ENCODE peak calls at places on chromosomes 6 and 20, in nine cellular contexts. G is IMR-90, Y is adrenal gland, T is uterus, S is NB4, A is breast epithelium, F is spleen, H is erythroblast, C is GM12891. K is an unnamed sample.

GRCh38 chr20:576156-576555 is 32.6 kb upstream of the CSNK2A1 start:
- DNase-seq in Y (no peak), G (no peak), F (no peak), S (no peak), H (no peak), A (no peak), C (no peak), T (no peak), K (peak)

GRCh38 chr20:43913291-43914025 is 1.2 kb upstream of the TOX2 start:
- DNase-seq in A (no peak), H (no peak), Y (no peak), F (no peak), S (no peak), T (no peak), G (no peak), C (no peak), K (peak)

GRCh38 chr6:28606424-28607391 is 81.0 kb downstream of the GPX5 start:
- DNase-seq in C (peak), T (no peak), H (peak), Y (no peak), F (no peak), A (no peak), S (peak), G (peak), K (no peak)

GRCh38 chr20:24050119-24050518 is 61.5 kb upstream of the GGTLC1 start:
- DNase-seq in G (no peak), S (no peak), H (no peak), F (no peak), A (no peak), Y (no peak), T (no peak), C (no peak), K (no peak)

GRCh38 chr6:71468841-71469750 is 180.5 kb downstream of the OGFRL1 start:
- DNase-seq in C (no peak), G (peak), T (peak), F (no peak), H (no peak), A (no peak), S (no peak), Y (no peak), K (no peak)

GRCh38 chr20:19560876-19561480 is 197.1 kb upstream of the RIN2 start:
- DNase-seq in G (no peak), S (no peak), H (no peak), F (no peak), C (no peak), T (no peak), A (no peak), Y (no peak), K (no peak)

GRCh38 chr20:6685181-6685582 is 82.3 kb upstream of the BMP2 start:
- DNase-seq in T (no peak), H (no peak), G (no peak), Y (no peak), F (no peak), A (no peak), S (no peak), C (no peak), K (no peak)

GRCh38 chr20:23143098-23143497 is 57.0 kb upstream of the CD93 start:
- DNase-seq in T (no peak), C (no peak), Y (peak), S (peak), H (no peak), F (no peak), G (peak), A (no peak), K (no peak)

GRCh38 chr6:25404693-25405169 is 125.6 kb downstream of the CARMIL1 start:
- DNase-seq in S (no peak), T (no peak), F (no peak), A (no peak), C (no peak), H (no peak), G (no peak), Y (no peak), K (peak)

GRCh38 chr6:138736640-138737039 is 36.9 kb upstream of the CCDC28A start:
- DNase-seq in A (no peak), Y (no peak), T (no peak), S (no peak), C (no peak), G (peak), F (no peak), H (no peak), K (no peak)

GRCh38 chr20:54068966-54069365 is 1.4 kb downstream of the BCAS1 start:
- DNase-seq in C (no peak), T (no peak), S (no peak), F (no peak), A (no peak), H (no peak), G (no peak), Y (no peak), K (no peak)

GRCh38 chr20:19909696-19910095 is 107.5 kb upstream of the NAA20 start:
- DNase-seq in A (no peak), S (peak), Y (peak), T (no peak), H (no peak), C (no peak), F (peak), G (no peak), K (no peak)

GRCh38 chr6:95877480-95877879 is 138.3 kb upstream of the FUT9 start:
- DNase-seq in C (no peak), G (no peak), H (no peak), F (no peak), T (no peak), S (no peak), Y (no peak), A (no peak), K (no peak)
- TF ChIP-seq POLR2A in C (no peak), G (no peak), H (no peak), F (no peak), T (no peak), S (no peak), Y (no peak), A (no peak), K (no peak)

DNA sequence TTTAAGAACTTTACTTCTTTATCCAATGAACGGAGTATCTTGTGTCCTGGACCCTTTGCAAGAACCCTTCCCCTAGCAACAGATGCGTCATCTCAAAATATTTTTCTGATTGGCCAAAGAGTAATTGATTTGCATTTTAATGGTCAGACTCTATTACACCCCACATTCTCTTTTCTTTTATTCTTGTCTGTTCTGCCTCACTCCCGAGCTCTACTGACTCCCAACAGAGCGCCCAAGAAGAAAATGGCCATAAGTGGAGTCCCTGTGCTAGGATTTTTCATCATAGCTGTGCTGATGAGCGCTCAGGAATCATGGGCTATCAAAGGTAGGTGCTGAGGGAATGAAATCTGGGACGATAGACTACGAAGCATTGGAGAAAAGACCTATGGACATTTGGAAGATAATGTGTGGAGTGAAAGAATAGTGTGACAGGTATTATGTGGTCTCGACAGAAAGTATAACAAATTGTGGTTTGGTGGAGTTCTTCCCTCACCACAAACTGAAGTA is at the start of gene HLA-DRA:
- DNase-seq in S (peak), Y (peak), A (no peak), F (no peak), G (peak), T (no peak), C (no peak), H (peak), K (peak)
- TF ChIP-seq POLR2A in S (no peak), Y (peak), A (no peak), F (no peak), G (no peak), T (peak), C (peak), H (no peak), K (peak)

GRCh38 chr6:132792510-132792909 is 5.9 kb downstream of the SLC18B1 start:
- DNase-seq in C (no peak), S (no peak), H (no peak), Y (no peak), T (no peak), F (no peak), G (no peak), A (no peak), K (no peak)

GRCh38 chr6:132798820-132799538 is 542 bp upstream of the SLC18B1 start:
- DNase-seq in H (peak), F (peak), C (peak), S (peak), A (peak), Y (peak), T (peak), G (peak), K (peak)

DNA sequence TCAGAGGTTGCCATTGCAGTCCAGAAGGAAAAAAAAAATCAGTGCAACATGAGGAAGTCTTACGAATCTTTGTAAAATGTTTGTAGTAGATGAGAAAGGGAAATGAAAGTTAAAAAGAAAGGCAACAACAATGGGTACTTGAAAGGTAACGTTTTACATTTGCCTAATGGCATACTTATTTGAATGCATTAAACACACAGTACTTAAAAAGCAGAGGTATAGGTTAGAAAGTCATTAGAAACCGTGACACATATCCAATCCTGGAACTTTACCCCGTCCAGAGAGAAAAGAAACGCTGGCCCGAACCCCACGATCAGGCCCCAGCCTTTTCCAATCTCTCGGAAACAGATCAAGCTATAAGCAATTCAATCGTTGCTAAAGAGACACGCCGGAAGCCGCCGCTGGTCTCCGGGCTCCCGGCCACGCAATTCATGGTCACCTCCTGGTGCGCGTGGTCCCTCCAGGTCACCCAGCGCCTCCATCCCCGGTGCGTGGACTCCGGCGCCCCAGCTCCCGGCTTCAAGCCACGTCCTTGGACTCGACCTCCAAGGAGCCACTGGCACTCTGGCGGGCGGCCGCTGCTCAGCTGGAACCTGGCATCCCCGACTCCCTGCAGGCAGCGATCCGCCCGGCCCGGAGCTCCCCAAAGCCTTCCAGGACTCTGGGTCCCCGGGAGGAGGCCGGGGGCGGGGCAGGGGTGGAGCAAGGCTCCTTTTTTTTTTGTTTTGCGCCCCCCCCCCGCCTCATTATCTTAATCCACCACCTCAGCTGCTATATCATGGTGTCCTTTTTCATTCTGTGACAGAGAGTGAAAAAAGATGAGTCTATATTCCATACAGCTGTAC is at the start of gene SLC18B1:
- DNase-seq in S (peak), F (peak), C (no peak), T (peak), H (peak), A (no peak), G (peak), Y (peak), K (peak)
- TF ChIP-seq POLR2A in S (no peak), F (no peak), C (no peak), T (no peak), H (no peak), A (no peak), G (no peak), Y (no peak), K (no peak)

DNA sequence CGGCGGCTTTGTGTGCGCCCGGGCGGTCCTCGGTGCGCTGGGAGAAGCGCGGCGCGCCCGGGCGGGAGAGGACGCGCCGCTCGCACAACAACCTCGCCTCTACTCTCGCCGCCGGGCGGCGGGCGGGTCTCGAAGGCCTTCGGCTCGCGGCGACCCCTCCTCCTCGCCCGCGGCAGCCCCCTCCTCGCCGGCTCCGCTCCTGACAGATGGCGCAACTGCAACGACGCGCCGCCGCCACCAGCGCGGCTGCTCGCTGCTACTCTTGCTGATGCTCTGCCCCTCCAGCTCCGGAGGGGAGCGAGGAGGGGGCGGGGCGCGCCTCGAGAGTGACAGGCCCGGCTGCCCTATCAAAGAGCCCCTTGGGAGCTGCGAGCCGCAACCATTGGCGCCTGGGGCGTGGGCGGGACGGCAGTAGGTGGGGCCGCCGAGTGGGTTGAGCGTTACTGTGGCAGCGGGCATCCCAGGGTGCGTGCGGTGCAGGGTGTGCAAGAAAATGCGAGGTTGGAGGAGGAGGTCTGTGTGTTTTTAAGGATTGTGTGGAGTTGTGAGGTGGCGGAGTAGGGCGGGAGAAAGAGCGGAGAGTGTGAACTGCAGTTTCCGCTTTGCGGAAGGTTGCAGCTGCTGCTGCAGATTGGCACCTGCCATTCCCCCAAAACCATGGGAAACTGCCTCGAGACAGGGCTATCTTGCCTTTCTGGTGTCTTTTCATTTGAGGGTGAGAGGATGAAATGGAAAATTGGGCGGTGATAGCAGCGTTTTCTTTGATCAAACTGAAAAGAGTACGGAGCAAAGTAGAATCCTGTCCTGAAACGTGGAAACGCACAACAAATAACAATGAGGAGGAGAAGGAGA is at the start of gene FYN:
- DNase-seq in S (peak), A (peak), H (peak), Y (peak), F (peak), T (peak), C (peak), G (peak), K (peak)
- TF ChIP-seq POLR2A in S (no peak), A (peak), H (peak), Y (peak), F (peak), T (peak), C (no peak), G (peak), K (peak)

GRCh38 chr6:35919827-35920751 is 809 bp downstream of the SRPK1 start:
- DNase-seq in F (peak), T (no peak), H (peak), S (peak), C (peak), G (peak), Y (peak), A (no peak), K (peak)
- TF ChIP-seq POLR2A in F (no peak), T (no peak), H (no peak), S (peak), C (no peak), G (no peak), Y (no peak), A (no peak), K (peak)

GRCh38 chr6:2989332-2990178 is 10.1 kb upstream of the NQO2 start:
- DNase-seq in C (no peak), H (peak), Y (peak), G (peak), S (peak), F (peak), A (peak), T (peak), K (peak)
- TF ChIP-seq POLR2A in C (no peak), H (peak), Y (no peak), G (peak), S (peak), F (no peak), A (peak), T (peak), K (peak)

GRCh38 chr6:27178001-27178730 is 69.3 kb upstream of the PRSS16 start:
- DNase-seq in F (no peak), A (no peak), Y (peak), H (peak), S (peak), G (peak), T (peak), C (no peak), K (peak)
- TF ChIP-seq POLR2A in F (no peak), A (no peak), Y (peak), H (peak), S (peak), G (peak), T (peak), C (peak), K (no peak)

DNA sequence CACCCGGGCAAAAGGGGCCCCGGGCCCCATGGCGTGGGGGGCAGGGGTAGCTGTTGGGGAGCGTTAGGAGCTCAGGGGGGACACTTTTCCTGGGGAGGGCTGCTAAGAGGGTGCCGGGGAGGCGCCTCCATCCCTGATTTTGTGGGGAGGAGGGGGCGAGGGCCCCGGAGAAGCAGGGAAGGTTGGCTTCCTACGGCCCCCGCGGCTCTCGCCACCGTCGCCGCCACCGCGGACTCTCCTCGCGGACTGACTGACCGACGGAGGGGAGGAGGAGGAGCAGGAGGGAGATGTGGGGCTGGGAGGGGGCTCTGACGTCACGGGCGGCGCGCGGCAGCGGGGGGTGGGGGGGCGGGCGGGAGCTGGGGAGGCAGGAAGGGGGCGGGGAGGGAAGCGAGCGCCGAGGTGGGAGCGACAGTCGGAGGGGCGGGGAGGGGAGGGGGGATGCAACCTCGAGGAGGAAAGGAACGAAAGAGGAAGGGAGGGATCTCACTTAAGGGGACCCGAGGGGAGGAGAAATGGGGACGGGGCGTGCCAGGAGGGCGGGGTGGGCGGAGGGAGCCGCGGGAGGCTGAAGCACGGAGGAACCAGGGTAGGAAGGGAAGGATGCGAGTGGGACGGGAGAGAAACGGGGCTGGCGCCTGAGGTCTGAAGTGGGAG is 5.1 kb downstream of the GABBR1 start:
- DNase-seq in C (peak), T (peak), F (peak), A (no peak), Y (peak), H (peak), S (peak), G (peak), K (peak)
- TF ChIP-seq POLR2A in C (no peak), T (peak), F (no peak), A (peak), Y (peak), H (no peak), S (no peak), G (peak), K (peak)

GRCh38 chr6:127341471-127342202 is 1.8 kb downstream of the ECHDC1 start:
- DNase-seq in F (no peak), C (no peak), G (no peak), S (peak), H (no peak), T (no peak), A (no peak), Y (no peak), K (peak)

GRCh38 chr6:127340171-127340570 is 3.2 kb downstream of the ECHDC1 start:
- DNase-seq in H (no peak), Y (no peak), C (no peak), S (no peak), T (no peak), F (no peak), A (no peak), G (no peak), K (no peak)

GRCh38 chr6:127342946-127343752 is at the start of gene ECHDC1:
- DNase-seq in C (peak), F (peak), A (peak), Y (peak), G (peak), S (peak), T (peak), H (peak), K (peak)

GRCh38 chr6:127343753-127344659 is 597 bp upstream of the ECHDC1 start:
- DNase-seq in T (no peak), Y (no peak), F (no peak), A (no peak), G (peak), S (peak), H (peak), C (no peak), K (no peak)

DNA sequence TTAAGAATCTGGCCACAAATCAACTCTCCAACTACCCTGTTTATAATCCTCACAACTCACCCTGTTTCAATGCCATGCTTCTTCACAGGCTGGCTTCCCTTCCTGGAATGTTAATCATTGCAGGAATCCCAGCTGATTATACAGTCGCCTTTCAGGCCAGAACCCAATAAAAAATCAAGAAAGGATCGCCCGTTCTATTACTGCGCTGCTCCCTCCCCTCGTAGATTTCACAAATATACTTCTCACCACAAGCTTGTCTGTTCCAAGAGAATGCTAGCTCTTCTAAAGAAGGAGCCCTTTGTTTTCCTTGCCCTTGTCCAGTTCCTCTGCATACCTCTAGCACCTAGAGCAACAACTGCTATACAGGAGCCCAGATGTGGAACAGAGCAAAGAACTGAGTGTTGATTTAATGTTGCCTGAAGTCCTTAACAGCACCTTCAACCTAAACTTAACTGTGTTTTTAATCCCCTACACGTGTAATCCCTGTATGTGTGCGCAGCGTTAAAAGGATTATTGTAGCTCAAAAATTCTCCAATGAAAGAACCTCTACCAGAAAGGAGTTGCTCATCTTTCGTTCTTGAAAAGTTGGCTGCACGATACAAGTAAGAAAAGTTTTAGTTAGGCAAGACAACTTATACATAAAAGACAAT is 988 bp downstream of the ECHDC1 start:
- DNase-seq in H (no peak), F (no peak), A (no peak), G (peak), S (peak), C (no peak), Y (no peak), T (no peak), K (no peak)
- TF ChIP-seq POLR2A in H (no peak), F (no peak), A (no peak), G (no peak), S (no peak), C (no peak), Y (no peak), T (no peak), K (peak)